ENCODE peak calls at places on chromosomes 12 and 14, in six cellular contexts. I is smooth muscle cell of the brain vasculature; F is upper lobe of right lung; O is iris pigment epithelial cell; A is activated effector memory CD4-positive, alpha-beta T cell treated with Interleukin-2 at 50 U/mL for 16 hours; D is T-helper 17 cell. W is an unnamed sample.

GRCh38 chr14:72641086-72641485 is 252.8 kb downstream of the DPF3 start:
- DNase-seq in I (no peak), F (no peak), O (no peak), A (no peak), D (no peak), W (no peak)

GRCh38 chr12:31773223-31773750 is 44.5 kb upstream of the AMN1 start:
- DNase-seq in I (no peak), F (no peak), O (peak), A (no peak), D (no peak), W (no peak)

GRCh38 chr12:127355061-127355820 is 911.7 kb upstream of the TMEM132C start:
- DNase-seq in I (no peak), F (no peak), O (no peak), A (no peak), D (no peak), W (no peak)

GRCh38 chr12:82645414-82645813 is 41.3 kb upstream of the TMTC2 start:
- DNase-seq in I (no peak), F (no peak), O (no peak), A (no peak), D (no peak), W (no peak)

GRCh38 chr12:46671102-46671501 is 154.7 kb downstream of the SLC38A4 start:
- DNase-seq in I (no peak), F (no peak), O (no peak), A (no peak), D (no peak), W (no peak)

GRCh38 chr12:3054993-3055711 is 22.0 kb upstream of the TSPAN9 start:
- DNase-seq in I (no peak), F (no peak), O (no peak), A (no peak), D (no peak), W (no peak)

GRCh38 chr14:51776102-51776894 is 84.1 kb upstream of the GNG2 start:
- DNase-seq in I (peak), F (no peak), O (peak), A (no peak), D (no peak), W (no peak)

GRCh38 chr12:94263905-94264655 is 115.7 kb downstream of the PLXNC1 start:
- DNase-seq in I (no peak), F (peak), O (peak), A (no peak), D (no peak), W (no peak)

GRCh38 chr14:94163806-94164205 is 10.3 kb upstream of the PPP4R4 start:
- DNase-seq in I (no peak), F (no peak), O (no peak), A (no peak), D (no peak), W (no peak)

GRCh38 chr12:601976-602699 is 61.1 kb downstream of the NINJ2 start:
- DNase-seq in I (no peak), F (no peak), O (no peak), A (no peak), D (no peak), W (no peak)

GRCh38 chr14:32078030-32078793 is 1.1 kb downstream of the ARHGAP5 start:
- DNase-seq in I (no peak), F (peak), O (peak), A (peak), D (no peak), W (no peak)

GRCh38 chr12:104154286-104154685 is 16.3 kb upstream of the NFYB start:
- DNase-seq in I (no peak), F (no peak), O (no peak), A (no peak), D (no peak), W (no peak)

GRCh38 chr14:77882098-77882497 is 82.2 kb downstream of the ADCK1 start:
- DNase-seq in I (no peak), F (no peak), O (no peak), A (no peak), D (no peak), W (no peak)

GRCh38 chr12:108199111-108199510 is 70.0 kb downstream of the WSCD2 start:
- DNase-seq in I (no peak), F (no peak), O (no peak), A (no peak), D (no peak), W (no peak)

GRCh38 chr12:116142936-116143882 is 134.3 kb downstream of the MED13L start:
- DNase-seq in I (no peak), F (no peak), O (peak), A (no peak), D (no peak), W (no peak)

GRCh38 chr12:82832981-82833380 is 146.3 kb downstream of the TMTC2 start:
- DNase-seq in I (no peak), F (no peak), O (no peak), A (no peak), D (no peak), W (no peak)

GRCh38 chr14:100889641-100890040 is 13.9 kb downstream of the RTL1 start:
- DNase-seq in I (no peak), F (peak), O (no peak), A (no peak), D (no peak), W (no peak)

GRCh38 chr12:112980491-112981158 is 2.3 kb downstream of the OAS2 start:
- DNase-seq in I (no peak), F (no peak), O (no peak), A (no peak), D (no peak), W (no peak)

GRCh38 chr12:131000000-131000486 is 46.3 kb downstream of the ADGRD1 start:
- DNase-seq in I (no peak), F (no peak), O (no peak), A (no peak), D (no peak), W (no peak)

GRCh38 chr12:98456583-98457573 is 58.5 kb upstream of the TMPO start:
- DNase-seq in I (no peak), F (peak), O (peak), A (no peak), D (no peak), W (no peak)